ENCODE peak calls at places on chromosomes 7 and 10, in ten cellular contexts. One of them, this sample, is unnamed. For H3K4me1, the result is how much of the 10 kb centered on the place peaks cover.

GRCh38 chr7:140033036-140033435 is 29.7 kb downstream of the PARP12 start:
- DNase-seq in astrocyte: peak
- DNase-seq in GM23338: no peak
- DNase-seq in tibial artery: no peak
- DNase-seq in A549: no peak
- DNase-seq in GM12878: no peak
- DNase-seq in CD8-positive, alpha-beta T cell: no peak
- DNase-seq in CD8-positive, alpha-beta memory T cell: no peak
- DNase-seq in adrenal gland: no peak
- DNase-seq in ovary: no peak
- DNase-seq in this sample: no peak

GRCh38 chr10:84997870-84998269 is 669.5 kb downstream of the CCSER2 start:
- DNase-seq in astrocyte: no peak
- DNase-seq in adrenal gland: no peak
- DNase-seq in CD8-positive, alpha-beta T cell: no peak
- DNase-seq in GM23338: no peak
- DNase-seq in CD8-positive, alpha-beta memory T cell: no peak
- DNase-seq in A549: no peak
- DNase-seq in tibial artery: no peak
- DNase-seq in GM12878: no peak
- DNase-seq in ovary: no peak
- DNase-seq in this sample: no peak

GRCh38 chr10:114623661-114624294 is 34.3 kb downstream of the ABLIM1 start:
- DNase-seq in GM12878: no peak
- DNase-seq in GM23338: peak
- DNase-seq in astrocyte: peak
- DNase-seq in adrenal gland: peak
- DNase-seq in CD8-positive, alpha-beta memory T cell: no peak
- DNase-seq in ovary: no peak
- DNase-seq in CD8-positive, alpha-beta T cell: no peak
- DNase-seq in A549: peak
- DNase-seq in tibial artery: peak
- DNase-seq in this sample: no peak

GRCh38 chr7:74134117-74134539 is 40.0 kb upstream of the EIF4H start:
- DNase-seq in A549: no peak
- DNase-seq in tibial artery: no peak
- DNase-seq in ovary: no peak
- DNase-seq in CD8-positive, alpha-beta T cell: no peak
- DNase-seq in GM12878: no peak
- DNase-seq in adrenal gland: no peak
- DNase-seq in CD8-positive, alpha-beta memory T cell: no peak
- DNase-seq in GM23338: no peak
- DNase-seq in astrocyte: peak
- DNase-seq in this sample: no peak

GRCh38 chr7:141585592-141586510 is 34.6 kb downstream of the AGK start:
- DNase-seq in CD8-positive, alpha-beta memory T cell: no peak
- DNase-seq in astrocyte: peak
- DNase-seq in tibial artery: no peak
- DNase-seq in ovary: no peak
- DNase-seq in A549: peak
- DNase-seq in adrenal gland: no peak
- DNase-seq in GM23338: no peak
- DNase-seq in CD8-positive, alpha-beta T cell: no peak
- DNase-seq in GM12878: peak
- DNase-seq in this sample: no peak

GRCh38 chr7:7965301-7965700 is 3.3 kb upstream of the GLCCI1 start:
- DNase-seq in adrenal gland: no peak
- DNase-seq in ovary: no peak
- DNase-seq in GM23338: no peak
- DNase-seq in CD8-positive, alpha-beta memory T cell: no peak
- DNase-seq in GM12878: no peak
- DNase-seq in astrocyte: no peak
- DNase-seq in CD8-positive, alpha-beta T cell: no peak
- DNase-seq in A549: no peak
- DNase-seq in tibial artery: no peak
- DNase-seq in this sample: no peak

GRCh38 chr7:41403291-41403690 is 299.6 kb downstream of the INHBA start:
- DNase-seq in tibial artery: no peak
- DNase-seq in adrenal gland: no peak
- DNase-seq in CD8-positive, alpha-beta memory T cell: no peak
- DNase-seq in astrocyte: no peak
- DNase-seq in A549: no peak
- DNase-seq in GM23338: peak
- DNase-seq in ovary: no peak
- DNase-seq in GM12878: no peak
- DNase-seq in CD8-positive, alpha-beta T cell: no peak
- DNase-seq in this sample: no peak

GRCh38 chr10:132876131-132876860 is 66.1 kb downstream of the CFAP46 start:
- DNase-seq in GM12878: no peak
- DNase-seq in A549: no peak
- DNase-seq in ovary: peak
- DNase-seq in astrocyte: no peak
- DNase-seq in CD8-positive, alpha-beta T cell: no peak
- DNase-seq in adrenal gland: no peak
- DNase-seq in CD8-positive, alpha-beta memory T cell: no peak
- DNase-seq in tibial artery: no peak
- DNase-seq in GM23338: no peak
- DNase-seq in this sample: no peak

GRCh38 chr10:130557181-130557580 is 421.0 kb downstream of the GLRX3 start:
- DNase-seq in ovary: no peak
- DNase-seq in GM23338: no peak
- DNase-seq in GM12878: no peak
- DNase-seq in CD8-positive, alpha-beta memory T cell: no peak
- DNase-seq in A549: no peak
- DNase-seq in adrenal gland: no peak
- DNase-seq in tibial artery: no peak
- DNase-seq in CD8-positive, alpha-beta T cell: no peak
- DNase-seq in astrocyte: no peak
- DNase-seq in this sample: no peak

GRCh38 chr7:117041007-117041406 is 87.7 kb downstream of the ST7 start:
- DNase-seq in adrenal gland: no peak
- DNase-seq in A549: no peak
- DNase-seq in ovary: no peak
- DNase-seq in astrocyte: peak
- DNase-seq in CD8-positive, alpha-beta memory T cell: no peak
- DNase-seq in GM12878: peak
- DNase-seq in tibial artery: no peak
- DNase-seq in CD8-positive, alpha-beta T cell: no peak
- DNase-seq in GM23338: no peak
- DNase-seq in this sample: no peak

GRCh38 chr7:56046728-56047445 is 4.4 kb downstream of the PSPH start:
- DNase-seq in CD8-positive, alpha-beta memory T cell: no peak
- DNase-seq in ovary: no peak
- DNase-seq in A549: no peak
- DNase-seq in GM23338: no peak
- DNase-seq in astrocyte: peak
- DNase-seq in CD8-positive, alpha-beta T cell: no peak
- DNase-seq in adrenal gland: no peak
- DNase-seq in tibial artery: no peak
- DNase-seq in GM12878: no peak
- DNase-seq in this sample: no peak

GRCh38 chr7:106542550-106543220 is 118.3 kb downstream of the CCDC71L start:
- DNase-seq in tibial artery: peak
- DNase-seq in CD8-positive, alpha-beta memory T cell: no peak
- DNase-seq in GM12878: peak
- DNase-seq in GM23338: peak
- DNase-seq in A549: peak
- DNase-seq in ovary: peak
- DNase-seq in CD8-positive, alpha-beta T cell: no peak
- DNase-seq in adrenal gland: peak
- DNase-seq in astrocyte: peak
- DNase-seq in this sample: no peak

GRCh38 chr10:11404931-11405330 is 206.5 kb downstream of the USP6NL start:
- DNase-seq in GM12878: no peak
- DNase-seq in A549: no peak
- DNase-seq in astrocyte: no peak
- DNase-seq in GM23338: no peak
- DNase-seq in tibial artery: no peak
- DNase-seq in ovary: no peak
- DNase-seq in CD8-positive, alpha-beta memory T cell: no peak
- DNase-seq in adrenal gland: no peak
- DNase-seq in CD8-positive, alpha-beta T cell: no peak
- DNase-seq in this sample: no peak

GRCh38 chr10:6635784-6636183 is 55.7 kb upstream of the PRKCQ start:
- DNase-seq in astrocyte: no peak
- DNase-seq in GM23338: no peak
- DNase-seq in tibial artery: no peak
- DNase-seq in CD8-positive, alpha-beta T cell: no peak
- DNase-seq in A549: no peak
- DNase-seq in adrenal gland: no peak
- DNase-seq in GM12878: no peak
- DNase-seq in CD8-positive, alpha-beta memory T cell: no peak
- DNase-seq in ovary: no peak
- DNase-seq in this sample: no peak

GRCh38 chr10:6640433-6641040 is 60.5 kb upstream of the PRKCQ start:
- DNase-seq in GM12878: no peak
- DNase-seq in CD8-positive, alpha-beta memory T cell: no peak
- DNase-seq in A549: no peak
- DNase-seq in tibial artery: no peak
- DNase-seq in ovary: no peak
- DNase-seq in adrenal gland: no peak
- DNase-seq in astrocyte: no peak
- DNase-seq in CD8-positive, alpha-beta T cell: no peak
- DNase-seq in GM23338: no peak
- DNase-seq in this sample: no peak

GRCh38 chr10:6642881-6643280 is 62.8 kb upstream of the PRKCQ start:
- DNase-seq in ovary: no peak
- DNase-seq in A549: no peak
- DNase-seq in CD8-positive, alpha-beta T cell: no peak
- DNase-seq in GM12878: no peak
- DNase-seq in astrocyte: no peak
- DNase-seq in adrenal gland: no peak
- DNase-seq in CD8-positive, alpha-beta memory T cell: no peak
- DNase-seq in GM23338: no peak
- DNase-seq in tibial artery: no peak
- DNase-seq in this sample: no peak

DNA sequence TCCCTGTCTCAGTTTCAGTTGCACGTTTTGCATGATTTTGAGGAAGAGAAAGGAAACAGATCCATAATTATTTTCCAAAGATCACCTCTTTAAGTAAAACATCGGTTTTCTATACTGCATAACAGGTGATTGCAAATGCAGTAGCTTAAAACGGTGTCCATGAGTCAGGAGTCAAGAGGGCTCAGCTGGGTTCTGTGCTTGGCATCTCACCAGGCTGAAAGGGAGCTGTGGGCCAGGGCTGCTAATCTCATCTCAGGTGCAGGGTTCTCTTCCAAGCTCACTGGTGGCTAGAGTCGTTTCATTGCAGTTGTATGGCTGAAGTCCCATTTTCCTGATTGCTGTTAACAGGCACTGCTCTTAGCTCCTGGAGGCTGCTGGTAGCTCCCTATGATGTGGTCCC is 57.0 kb upstream of the PRKCQ start:
- DNase-seq in astrocyte: no peak
- DNase-seq in CD8-positive, alpha-beta T cell: no peak
- DNase-seq in A549: no peak
- DNase-seq in tibial artery: no peak
- DNase-seq in CD8-positive, alpha-beta memory T cell: no peak
- DNase-seq in GM23338: no peak
- DNase-seq in adrenal gland: no peak
- DNase-seq in GM12878: no peak
- DNase-seq in ovary: no peak
- DNase-seq in this sample: no peak
- H3K4me3 ChIP-seq in astrocyte: no peak
- H3K4me3 ChIP-seq in CD8-positive, alpha-beta T cell: no peak
- H3K4me3 ChIP-seq in A549: no peak
- H3K4me3 ChIP-seq in tibial artery: no peak
- H3K4me3 ChIP-seq in CD8-positive, alpha-beta memory T cell: no peak
- H3K4me3 ChIP-seq in GM23338: no peak
- H3K4me3 ChIP-seq in adrenal gland: no peak
- H3K4me3 ChIP-seq in GM12878: no peak
- H3K4me3 ChIP-seq in ovary: no peak
- H3K4me3 ChIP-seq in this sample: no peak

DNA sequence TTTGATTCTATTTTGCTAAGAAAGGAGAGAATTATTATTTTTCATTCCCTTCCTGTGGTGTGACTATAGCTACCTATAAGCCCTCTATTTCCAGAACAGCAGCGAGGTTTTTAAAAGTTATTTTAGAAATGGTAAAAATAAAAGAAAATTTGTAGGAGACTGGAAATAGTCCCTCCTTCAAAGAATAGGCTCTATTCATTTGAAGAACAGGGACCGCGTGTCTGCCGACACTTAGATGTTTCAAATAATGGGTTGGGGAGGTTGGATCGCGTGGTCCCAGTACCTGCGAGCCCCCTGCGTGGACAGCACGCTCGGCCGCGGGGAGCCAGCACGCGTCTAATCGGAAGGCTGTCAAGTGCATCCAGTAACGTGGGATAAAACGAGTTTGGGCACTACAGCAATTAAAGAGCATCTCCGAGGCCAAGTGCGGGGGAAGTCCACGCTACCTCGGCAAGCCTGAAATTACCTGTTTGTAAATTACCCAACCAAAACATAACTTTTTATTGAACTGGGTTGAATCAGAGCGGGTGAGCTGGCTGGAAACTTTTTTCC is 1.0 kb downstream of the CACNA2D1 start:
- DNase-seq in ovary: no peak
- DNase-seq in GM23338: peak
- DNase-seq in A549: peak
- DNase-seq in adrenal gland: peak
- DNase-seq in CD8-positive, alpha-beta T cell: no peak
- DNase-seq in GM12878: no peak
- DNase-seq in astrocyte: peak
- DNase-seq in tibial artery: no peak
- DNase-seq in CD8-positive, alpha-beta memory T cell: no peak
- DNase-seq in this sample: peak
- H3K27ac ChIP-seq in ovary: peak
- H3K27ac ChIP-seq in GM23338: no peak
- H3K27ac ChIP-seq in A549: peak
- H3K27ac ChIP-seq in adrenal gland: peak
- H3K27ac ChIP-seq in CD8-positive, alpha-beta T cell: no peak
- H3K27ac ChIP-seq in GM12878: no peak
- H3K27ac ChIP-seq in astrocyte: peak
- H3K27ac ChIP-seq in tibial artery: peak
- H3K27ac ChIP-seq in CD8-positive, alpha-beta memory T cell: no peak
- H3K27ac ChIP-seq in this sample: peak

GRCh38 chr10:124650263-124650662 is 93.9 kb downstream of the FAM53B start:
- DNase-seq in CD8-positive, alpha-beta T cell: no peak
- DNase-seq in GM23338: no peak
- DNase-seq in tibial artery: no peak
- DNase-seq in A549: no peak
- DNase-seq in GM12878: no peak
- DNase-seq in ovary: no peak
- DNase-seq in adrenal gland: no peak
- DNase-seq in CD8-positive, alpha-beta memory T cell: peak
- DNase-seq in astrocyte: no peak
- DNase-seq in this sample: no peak
- H3K4me1 ChIP-seq in CD8-positive, alpha-beta T cell: half or more
- H3K4me1 ChIP-seq in GM23338: under half
- H3K4me1 ChIP-seq in tibial artery: under half
- H3K4me1 ChIP-seq in A549: under half
- H3K4me1 ChIP-seq in GM12878: half or more
- H3K4me1 ChIP-seq in ovary: half or more
- H3K4me1 ChIP-seq in adrenal gland: half or more
- H3K4me1 ChIP-seq in CD8-positive, alpha-beta memory T cell: half or more
- H3K4me1 ChIP-seq in astrocyte: under half
- H3K4me1 ChIP-seq in this sample: half or more

DNA sequence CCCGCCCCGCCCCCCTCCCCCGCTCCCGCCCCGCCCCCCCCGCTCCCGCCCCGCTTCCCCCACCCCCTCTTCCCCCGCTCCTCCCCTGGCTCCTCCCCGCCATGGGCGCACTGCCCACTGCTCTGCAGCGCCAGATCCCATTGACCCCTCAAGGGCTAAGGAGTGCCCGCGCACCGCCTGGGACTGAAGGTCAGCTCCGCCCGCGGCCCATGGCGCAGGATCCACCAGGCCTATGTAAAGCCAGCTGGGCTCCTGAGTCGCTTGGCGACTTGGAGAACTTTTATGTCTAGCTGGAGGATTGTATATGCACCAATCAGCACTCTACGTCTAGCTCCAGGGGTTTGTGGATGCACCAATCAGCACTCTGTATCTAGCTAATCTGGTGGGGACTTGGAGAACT is 16.2 kb upstream of the ACBD5 start:
- DNase-seq in CD8-positive, alpha-beta memory T cell: no peak
- DNase-seq in CD8-positive, alpha-beta T cell: no peak
- DNase-seq in GM23338: no peak
- DNase-seq in GM12878: no peak
- DNase-seq in A549: no peak
- DNase-seq in ovary: no peak
- DNase-seq in astrocyte: no peak
- DNase-seq in adrenal gland: no peak
- DNase-seq in tibial artery: no peak
- DNase-seq in this sample: no peak
- H3K4me3 ChIP-seq in CD8-positive, alpha-beta memory T cell: no peak
- H3K4me3 ChIP-seq in CD8-positive, alpha-beta T cell: no peak
- H3K4me3 ChIP-seq in GM23338: no peak
- H3K4me3 ChIP-seq in GM12878: no peak
- H3K4me3 ChIP-seq in A549: no peak
- H3K4me3 ChIP-seq in ovary: no peak
- H3K4me3 ChIP-seq in astrocyte: no peak
- H3K4me3 ChIP-seq in adrenal gland: no peak
- H3K4me3 ChIP-seq in tibial artery: no peak
- H3K4me3 ChIP-seq in this sample: no peak